ENCODE peak calls at places on chromosomes 16 and 17, in five cellular contexts. One of them, this sample, is unnamed.

GRCh38 chr16:8611886-8612595 is 9.5 kb upstream of the METTL22 start:
- DNase-seq in H54: no peak
- DNase-seq in ovary: no peak
- DNase-seq in sigmoid colon: no peak
- DNase-seq in GM12892: no peak
- DNase-seq in this sample: no peak

GRCh38 chr17:788551-788950 is 6.4 kb downstream of the MRM3 start:
- DNase-seq in sigmoid colon: peak
- DNase-seq in H54: no peak
- DNase-seq in ovary: peak
- DNase-seq in GM12892: no peak
- DNase-seq in this sample: no peak

GRCh38 chr16:20359997-20360396 is 7.5 kb upstream of the UMOD start:
- DNase-seq in ovary: no peak
- DNase-seq in GM12892: no peak
- DNase-seq in H54: no peak
- DNase-seq in sigmoid colon: no peak
- DNase-seq in this sample: no peak

GRCh38 chr17:1830288-1830687 is 483 bp downstream of the RPA1 start:
- DNase-seq in ovary: no peak
- DNase-seq in GM12892: no peak
- DNase-seq in sigmoid colon: no peak
- DNase-seq in H54: peak
- DNase-seq in this sample: no peak

GRCh38 chr16:53689636-53690035 is 14.0 kb downstream of the RPGRIP1L start:
- DNase-seq in H54: no peak
- DNase-seq in GM12892: no peak
- DNase-seq in ovary: no peak
- DNase-seq in sigmoid colon: no peak
- DNase-seq in this sample: no peak

GRCh38 chr17:76682306-76682705 is 28.5 kb downstream of the MXRA7 start:
- DNase-seq in H54: no peak
- DNase-seq in GM12892: no peak
- DNase-seq in ovary: peak
- DNase-seq in sigmoid colon: peak
- DNase-seq in this sample: no peak

GRCh38 chr16:9260665-9261064 is 169.2 kb downstream of the HAPSTR1 start:
- DNase-seq in H54: no peak
- DNase-seq in GM12892: no peak
- DNase-seq in sigmoid colon: no peak
- DNase-seq in ovary: no peak
- DNase-seq in this sample: no peak

GRCh38 chr17:39704821-39705551 is 5.1 kb downstream of the ERBB2 start:
- DNase-seq in sigmoid colon: no peak
- DNase-seq in H54: no peak
- DNase-seq in ovary: no peak
- DNase-seq in GM12892: no peak
- DNase-seq in this sample: no peak

GRCh38 chr16:23679274-23679985 is 741 bp downstream of the PLK1 start:
- DNase-seq in ovary: no peak
- DNase-seq in H54: peak
- DNase-seq in GM12892: peak
- DNase-seq in sigmoid colon: no peak
- DNase-seq in this sample: peak

GRCh38 chr16:75928295-75928694 is 202.0 kb upstream of the CPHXL start:
- DNase-seq in H54: no peak
- DNase-seq in GM12892: no peak
- DNase-seq in ovary: no peak
- DNase-seq in sigmoid colon: no peak
- DNase-seq in this sample: no peak

GRCh38 chr17:32445075-32445427 is 741 bp downstream of the PSMD11 start:
- DNase-seq in H54: peak
- DNase-seq in sigmoid colon: peak
- DNase-seq in GM12892: no peak
- DNase-seq in ovary: no peak
- DNase-seq in this sample: no peak

GRCh38 chr17:7147772-7148171 is 31.4 kb downstream of the ASGR1 start:
- DNase-seq in ovary: no peak
- DNase-seq in H54: no peak
- DNase-seq in GM12892: no peak
- DNase-seq in sigmoid colon: no peak
- DNase-seq in this sample: no peak

GRCh38 chr17:4998666-4999428 is 1.1 kb downstream of the KIF1C start:
- DNase-seq in GM12892: no peak
- DNase-seq in ovary: no peak
- DNase-seq in H54: no peak
- DNase-seq in sigmoid colon: no peak
- DNase-seq in this sample: peak

GRCh38 chr17:74864866-74865395 is 5.2 kb upstream of the GRIN2C start:
- DNase-seq in H54: peak
- DNase-seq in ovary: peak
- DNase-seq in GM12892: peak
- DNase-seq in sigmoid colon: peak
- DNase-seq in this sample: peak

DNA sequence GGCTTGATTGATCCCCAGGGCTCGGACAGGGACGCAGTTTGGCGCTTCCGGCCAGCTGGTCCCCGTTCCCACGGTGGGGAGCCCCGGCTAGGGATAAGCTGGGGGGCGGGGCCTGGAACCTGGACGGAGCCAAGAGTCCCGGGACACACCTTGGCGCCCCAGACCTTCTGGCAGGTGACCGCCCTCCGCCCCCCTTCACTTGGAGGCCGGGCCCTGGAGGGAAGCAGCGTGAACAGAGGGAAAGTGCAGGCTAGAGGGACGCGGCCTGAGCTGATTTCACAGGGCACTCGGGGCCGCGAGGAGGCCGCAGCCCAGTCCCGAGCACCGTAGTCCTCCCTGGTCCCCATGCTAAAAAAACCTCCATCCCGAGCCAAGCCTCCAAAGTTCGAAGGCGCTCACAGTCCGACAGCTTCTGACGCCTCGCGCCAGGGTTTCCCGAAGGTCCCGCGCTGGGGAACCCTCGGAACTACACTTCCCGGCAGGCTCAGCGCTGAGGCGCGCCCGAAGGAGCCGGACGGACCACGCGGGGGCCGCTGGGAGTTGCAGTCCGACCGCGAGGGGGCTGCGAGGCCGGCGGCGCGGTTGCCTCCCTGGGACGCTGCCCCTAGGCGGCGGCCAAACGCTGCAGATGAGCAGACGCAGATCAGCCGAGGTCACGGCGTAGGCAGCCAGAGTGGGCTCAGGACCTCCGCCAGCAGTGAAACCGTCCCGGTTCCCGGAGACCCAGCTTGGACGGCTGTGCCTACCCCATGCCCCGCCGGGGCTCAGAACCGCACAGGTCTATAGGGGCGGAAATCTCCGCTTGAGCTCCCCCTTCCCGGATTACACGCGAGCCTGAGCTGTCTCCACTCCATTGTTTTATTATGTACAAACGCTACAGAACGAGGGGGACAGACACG is at the start of gene TBX6:
- DNase-seq in GM12892: peak
- DNase-seq in sigmoid colon: peak
- DNase-seq in H54: no peak
- DNase-seq in ovary: peak
- DNase-seq in this sample: peak
- TF ChIP-seq POLR2A in GM12892: peak
- TF ChIP-seq POLR2A in sigmoid colon: no peak
- TF ChIP-seq POLR2A in H54: no peak
- TF ChIP-seq POLR2A in ovary: no peak
- TF ChIP-seq POLR2A in this sample: no peak

DNA sequence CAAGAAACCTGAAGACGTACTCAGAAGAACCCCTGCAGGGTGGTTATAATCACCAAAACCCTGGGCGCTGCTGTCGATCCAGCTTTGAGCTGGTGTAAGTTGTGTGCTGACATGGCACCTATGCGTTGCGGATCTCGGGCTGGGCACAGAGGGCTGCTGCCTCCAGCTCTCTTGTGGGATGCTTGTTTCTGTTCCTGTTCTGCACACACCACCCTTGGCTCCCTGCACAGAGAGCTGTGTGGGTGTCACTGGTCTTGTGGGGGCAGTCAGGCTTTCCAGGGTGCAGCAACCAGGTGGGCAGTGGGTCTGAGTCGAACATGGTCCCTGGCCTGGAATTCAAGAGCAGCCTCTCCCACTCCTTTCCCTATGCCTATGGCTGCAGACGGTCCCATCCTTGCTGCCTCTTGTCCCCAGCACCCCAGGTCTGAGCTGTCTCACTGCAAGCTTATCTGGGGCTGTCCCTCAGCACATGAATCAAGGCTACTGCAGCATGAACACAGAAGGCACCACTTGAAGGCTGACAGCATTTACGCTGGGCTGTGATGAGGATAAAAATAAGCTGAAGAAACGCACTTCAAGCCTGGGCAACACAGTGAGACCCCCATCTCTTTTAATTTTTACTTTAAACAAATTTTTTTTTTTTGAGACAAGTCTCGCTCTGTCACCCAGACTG is 20.1 kb downstream of the ZNF276 start:
- DNase-seq in GM12892: no peak
- DNase-seq in H54: no peak
- DNase-seq in sigmoid colon: no peak
- DNase-seq in ovary: no peak
- DNase-seq in this sample: no peak
- TF ChIP-seq POLR2A in GM12892: no peak
- TF ChIP-seq POLR2A in H54: no peak
- TF ChIP-seq POLR2A in sigmoid colon: no peak
- TF ChIP-seq POLR2A in ovary: no peak
- TF ChIP-seq POLR2A in this sample: no peak

DNA sequence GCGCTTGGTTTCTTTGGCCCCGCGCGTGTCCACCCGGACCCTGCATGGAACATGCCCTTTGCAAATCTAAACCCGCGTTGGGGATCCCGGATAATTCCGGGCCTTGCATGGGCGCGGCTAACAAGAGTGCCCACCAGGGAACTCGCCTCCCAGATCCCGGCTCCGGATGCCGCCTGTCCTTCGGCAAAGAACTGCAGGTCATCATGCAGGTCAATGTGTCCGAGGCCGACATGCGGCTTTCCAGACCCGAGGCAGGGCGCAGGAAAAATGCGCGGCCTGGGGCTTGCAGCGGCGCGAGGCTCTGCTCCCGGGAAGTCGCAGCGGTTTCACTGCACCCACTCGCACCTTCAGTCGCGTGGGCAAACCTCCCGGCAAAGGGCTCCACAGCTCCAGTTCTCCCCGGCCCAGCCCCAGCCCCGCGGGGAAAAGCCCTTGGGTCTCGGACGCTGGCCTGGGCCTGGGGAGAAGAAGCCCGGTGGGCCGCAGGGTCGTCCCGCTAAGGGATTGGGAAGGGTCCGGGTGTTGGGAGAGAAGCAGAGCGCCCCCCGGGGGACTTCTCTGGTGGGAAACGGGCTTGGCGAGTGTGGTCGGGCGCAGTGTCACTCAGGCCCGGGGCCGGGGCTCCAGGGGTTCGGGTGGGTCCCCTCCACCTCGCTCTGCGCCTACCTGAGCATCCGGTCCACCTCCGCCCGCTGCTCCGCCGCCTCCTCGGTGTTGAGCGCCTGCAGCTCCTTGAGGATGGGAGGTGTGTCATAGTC is 805 bp downstream of the HNF1B start:
- DNase-seq in sigmoid colon: no peak
- DNase-seq in GM12892: no peak
- DNase-seq in H54: no peak
- DNase-seq in ovary: no peak
- DNase-seq in this sample: no peak
- TF ChIP-seq POLR2A in sigmoid colon: no peak
- TF ChIP-seq POLR2A in GM12892: no peak
- TF ChIP-seq POLR2A in H54: no peak
- TF ChIP-seq POLR2A in ovary: no peak
- TF ChIP-seq POLR2A in this sample: no peak

DNA sequence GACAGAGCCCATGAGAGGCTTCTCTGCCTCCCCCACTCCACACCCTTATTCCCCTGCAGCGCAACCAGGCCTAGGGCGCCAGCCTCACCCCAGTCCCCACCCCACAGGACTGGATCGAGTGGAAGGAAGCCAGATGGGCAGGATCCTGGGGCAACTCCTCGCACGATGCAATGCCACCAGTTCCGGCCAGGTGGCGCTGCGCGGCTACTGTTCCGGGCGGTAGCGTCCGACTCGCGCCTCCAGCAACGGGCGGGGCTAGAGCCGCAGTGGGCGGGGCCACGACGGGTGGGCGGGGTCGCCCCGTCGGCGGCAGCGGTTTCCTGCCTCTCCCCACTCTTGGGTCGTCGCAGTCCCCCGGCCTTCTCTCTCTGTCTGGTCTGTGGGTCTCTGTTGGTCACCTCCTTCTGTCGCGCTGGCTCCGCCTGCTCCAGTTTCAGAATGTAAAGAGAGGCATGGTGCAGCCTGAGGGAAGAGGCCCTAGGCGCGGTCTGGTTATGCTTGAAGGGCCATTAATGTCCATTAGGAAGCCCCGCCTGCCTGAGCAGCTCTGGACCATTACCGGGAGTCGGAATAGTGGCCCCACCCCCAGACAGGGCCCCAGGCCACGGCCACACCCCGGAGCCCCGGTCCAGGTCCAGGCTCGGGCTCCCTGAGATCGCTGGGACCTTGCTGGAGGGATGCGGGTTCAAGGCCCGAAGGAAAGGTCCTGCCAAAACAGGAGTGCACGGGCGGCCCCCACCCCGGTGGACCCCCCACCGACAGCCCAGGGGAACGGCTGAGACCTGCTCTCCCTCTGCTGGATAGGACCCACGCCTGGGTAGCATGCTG is 3.4 kb upstream of the NHERF2 start:
- DNase-seq in H54: peak
- DNase-seq in GM12892: peak
- DNase-seq in sigmoid colon: peak
- DNase-seq in ovary: peak
- DNase-seq in this sample: peak
- TF ChIP-seq POLR2A in H54: no peak
- TF ChIP-seq POLR2A in GM12892: no peak
- TF ChIP-seq POLR2A in sigmoid colon: no peak
- TF ChIP-seq POLR2A in ovary: peak
- TF ChIP-seq POLR2A in this sample: no peak

GRCh38 chr17:50094753-50095616 is at the start of gene PDK2:
- DNase-seq in H54: peak
- DNase-seq in ovary: peak
- DNase-seq in GM12892: peak
- DNase-seq in sigmoid colon: peak
- DNase-seq in this sample: peak
- TF ChIP-seq POLR2A in H54: peak
- TF ChIP-seq POLR2A in ovary: no peak
- TF ChIP-seq POLR2A in GM12892: no peak
- TF ChIP-seq POLR2A in sigmoid colon: peak
- TF ChIP-seq POLR2A in this sample: no peak

This sample was measured in lower leg skin.